ENCODE peak calls at places on chromosomes 2 and 18, in nine cellular contexts. One of them, this sample, is unnamed.

GRCh38 chr2:100060875-100061274 is 81.5 kb downstream of the AFF3 start:
- DNase-seq in colonic mucosa: no peak
- DNase-seq in endothelial cell of umbilical vein: no peak
- DNase-seq in kidney: no peak
- DNase-seq in PC-3: no peak
- DNase-seq in mesenchymal stem cell: no peak
- DNase-seq in HCT116: no peak
- DNase-seq in endodermal cell: no peak
- DNase-seq in neural progenitor cell: no peak
- DNase-seq in this sample: no peak

GRCh38 chr2:188765522-188765921 is 208.7 kb upstream of the COL3A1 start:
- DNase-seq in PC-3: peak
- DNase-seq in endodermal cell: peak
- DNase-seq in colonic mucosa: no peak
- DNase-seq in endothelial cell of umbilical vein: peak
- DNase-seq in HCT116: peak
- DNase-seq in neural progenitor cell: peak
- DNase-seq in kidney: no peak
- DNase-seq in mesenchymal stem cell: peak
- DNase-seq in this sample: peak

GRCh38 chr2:189129971-189130370 is 49.6 kb downstream of the COL5A2 start:
- DNase-seq in neural progenitor cell: no peak
- DNase-seq in endothelial cell of umbilical vein: no peak
- DNase-seq in PC-3: peak
- DNase-seq in colonic mucosa: no peak
- DNase-seq in HCT116: no peak
- DNase-seq in mesenchymal stem cell: peak
- DNase-seq in endodermal cell: no peak
- DNase-seq in kidney: no peak
- DNase-seq in this sample: peak

GRCh38 chr2:171081649-171082111 is 79.0 kb downstream of the TLK1 start:
- DNase-seq in endothelial cell of umbilical vein: no peak
- DNase-seq in colonic mucosa: no peak
- DNase-seq in HCT116: no peak
- DNase-seq in kidney: no peak
- DNase-seq in neural progenitor cell: peak
- DNase-seq in mesenchymal stem cell: no peak
- DNase-seq in PC-3: no peak
- DNase-seq in endodermal cell: no peak
- DNase-seq in this sample: no peak

GRCh38 chr2:223563462-223563861 is 38.7 kb downstream of the SCG2 start:
- DNase-seq in endodermal cell: no peak
- DNase-seq in HCT116: peak
- DNase-seq in endothelial cell of umbilical vein: peak
- DNase-seq in kidney: no peak
- DNase-seq in PC-3: peak
- DNase-seq in neural progenitor cell: no peak
- DNase-seq in colonic mucosa: no peak
- DNase-seq in mesenchymal stem cell: peak
- DNase-seq in this sample: peak

GRCh38 chr2:100592226-100592625 is 29.4 kb downstream of the PDCL3 start:
- DNase-seq in PC-3: no peak
- DNase-seq in neural progenitor cell: no peak
- DNase-seq in HCT116: no peak
- DNase-seq in endothelial cell of umbilical vein: no peak
- DNase-seq in kidney: no peak
- DNase-seq in endodermal cell: no peak
- DNase-seq in colonic mucosa: no peak
- DNase-seq in mesenchymal stem cell: peak
- DNase-seq in this sample: no peak

GRCh38 chr18:22694954-22695353 is 238.2 kb upstream of the RBBP8 start:
- DNase-seq in endothelial cell of umbilical vein: no peak
- DNase-seq in mesenchymal stem cell: peak
- DNase-seq in colonic mucosa: no peak
- DNase-seq in kidney: peak
- DNase-seq in neural progenitor cell: no peak
- DNase-seq in endodermal cell: peak
- DNase-seq in PC-3: peak
- DNase-seq in HCT116: peak
- DNase-seq in this sample: peak

GRCh38 chr2:44949329-44950151 is 8.0 kb downstream of the SIX3 start:
- DNase-seq in HCT116: no peak
- DNase-seq in colonic mucosa: no peak
- DNase-seq in mesenchymal stem cell: peak
- DNase-seq in endothelial cell of umbilical vein: no peak
- DNase-seq in PC-3: no peak
- DNase-seq in neural progenitor cell: peak
- DNase-seq in endodermal cell: peak
- DNase-seq in kidney: peak
- DNase-seq in this sample: peak

GRCh38 chr2:128301501-128301966 is 17.1 kb downstream of the HS6ST1 start:
- DNase-seq in endodermal cell: no peak
- DNase-seq in mesenchymal stem cell: peak
- DNase-seq in neural progenitor cell: no peak
- DNase-seq in endothelial cell of umbilical vein: no peak
- DNase-seq in kidney: peak
- DNase-seq in PC-3: no peak
- DNase-seq in colonic mucosa: no peak
- DNase-seq in HCT116: no peak
- DNase-seq in this sample: peak

GRCh38 chr2:127091886-127092285 is 15.1 kb downstream of the BIN1 start:
- DNase-seq in HCT116: no peak
- DNase-seq in PC-3: no peak
- DNase-seq in mesenchymal stem cell: no peak
- DNase-seq in neural progenitor cell: no peak
- DNase-seq in kidney: peak
- DNase-seq in endodermal cell: no peak
- DNase-seq in colonic mucosa: no peak
- DNase-seq in endothelial cell of umbilical vein: no peak
- DNase-seq in this sample: no peak

GRCh38 chr2:127092951-127093516 is 13.9 kb downstream of the BIN1 start:
- DNase-seq in endodermal cell: no peak
- DNase-seq in kidney: peak
- DNase-seq in PC-3: peak
- DNase-seq in HCT116: no peak
- DNase-seq in neural progenitor cell: no peak
- DNase-seq in colonic mucosa: no peak
- DNase-seq in endothelial cell of umbilical vein: no peak
- DNase-seq in mesenchymal stem cell: no peak
- DNase-seq in this sample: no peak

GRCh38 chr2:127093648-127094210 is 13.2 kb downstream of the BIN1 start:
- DNase-seq in neural progenitor cell: no peak
- DNase-seq in endodermal cell: no peak
- DNase-seq in mesenchymal stem cell: no peak
- DNase-seq in HCT116: no peak
- DNase-seq in PC-3: no peak
- DNase-seq in kidney: peak
- DNase-seq in colonic mucosa: no peak
- DNase-seq in endothelial cell of umbilical vein: peak
- DNase-seq in this sample: no peak

GRCh38 chr2:127091148-127091547 is 15.8 kb downstream of the BIN1 start:
- DNase-seq in PC-3: no peak
- DNase-seq in neural progenitor cell: no peak
- DNase-seq in colonic mucosa: no peak
- DNase-seq in HCT116: no peak
- DNase-seq in kidney: peak
- DNase-seq in endothelial cell of umbilical vein: no peak
- DNase-seq in endodermal cell: no peak
- DNase-seq in mesenchymal stem cell: no peak
- DNase-seq in this sample: no peak

DNA sequence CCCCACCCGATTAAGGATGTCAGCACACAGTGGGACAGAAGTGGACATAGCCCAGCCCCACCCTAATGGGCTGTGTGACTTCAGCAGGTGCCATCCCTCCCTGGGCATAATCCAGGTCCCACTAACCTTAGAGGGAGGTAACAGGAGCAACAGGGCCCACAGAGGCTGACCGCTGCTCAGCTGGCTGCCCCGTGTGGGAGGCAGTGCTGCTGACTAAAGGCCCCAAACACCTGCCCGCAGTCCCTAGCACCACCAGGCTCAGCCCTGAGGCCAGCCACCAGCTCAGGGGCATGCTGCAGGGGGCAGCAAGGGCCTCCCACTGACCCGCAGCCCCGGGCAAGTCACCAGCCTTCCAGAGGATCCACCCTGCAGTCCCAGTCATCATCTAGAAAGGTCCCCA is 14.6 kb downstream of the BIN1 start:
- DNase-seq in neural progenitor cell: no peak
- DNase-seq in endothelial cell of umbilical vein: no peak
- DNase-seq in PC-3: no peak
- DNase-seq in endodermal cell: no peak
- DNase-seq in colonic mucosa: no peak
- DNase-seq in HCT116: no peak
- DNase-seq in mesenchymal stem cell: no peak
- DNase-seq in kidney: peak
- DNase-seq in this sample: no peak
- H3K9ac ChIP-seq in neural progenitor cell: no peak
- H3K9ac ChIP-seq in endothelial cell of umbilical vein: no peak
- H3K9ac ChIP-seq in PC-3: no peak
- H3K9ac ChIP-seq in endodermal cell: no peak
- H3K9ac ChIP-seq in colonic mucosa: no peak
- H3K9ac ChIP-seq in HCT116: no peak
- H3K9ac ChIP-seq in mesenchymal stem cell: no peak
- H3K9ac ChIP-seq in kidney: no peak
- H3K9ac ChIP-seq in this sample: no peak

GRCh38 chr2:130336150-130336876 is 6.4 kb upstream of the IMP4 start:
- DNase-seq in endothelial cell of umbilical vein: no peak
- DNase-seq in HCT116: no peak
- DNase-seq in PC-3: no peak
- DNase-seq in colonic mucosa: peak
- DNase-seq in mesenchymal stem cell: no peak
- DNase-seq in kidney: no peak
- DNase-seq in endodermal cell: peak
- DNase-seq in neural progenitor cell: peak
- DNase-seq in this sample: no peak
- H3K4me3 ChIP-seq in endothelial cell of umbilical vein: no peak
- H3K4me3 ChIP-seq in HCT116: no peak
- H3K4me3 ChIP-seq in PC-3: peak
- H3K4me3 ChIP-seq in colonic mucosa: no peak
- H3K4me3 ChIP-seq in mesenchymal stem cell: no peak
- H3K4me3 ChIP-seq in kidney: peak
- H3K4me3 ChIP-seq in endodermal cell: peak
- H3K4me3 ChIP-seq in neural progenitor cell: peak
- H3K4me3 ChIP-seq in this sample: no peak

DNA sequence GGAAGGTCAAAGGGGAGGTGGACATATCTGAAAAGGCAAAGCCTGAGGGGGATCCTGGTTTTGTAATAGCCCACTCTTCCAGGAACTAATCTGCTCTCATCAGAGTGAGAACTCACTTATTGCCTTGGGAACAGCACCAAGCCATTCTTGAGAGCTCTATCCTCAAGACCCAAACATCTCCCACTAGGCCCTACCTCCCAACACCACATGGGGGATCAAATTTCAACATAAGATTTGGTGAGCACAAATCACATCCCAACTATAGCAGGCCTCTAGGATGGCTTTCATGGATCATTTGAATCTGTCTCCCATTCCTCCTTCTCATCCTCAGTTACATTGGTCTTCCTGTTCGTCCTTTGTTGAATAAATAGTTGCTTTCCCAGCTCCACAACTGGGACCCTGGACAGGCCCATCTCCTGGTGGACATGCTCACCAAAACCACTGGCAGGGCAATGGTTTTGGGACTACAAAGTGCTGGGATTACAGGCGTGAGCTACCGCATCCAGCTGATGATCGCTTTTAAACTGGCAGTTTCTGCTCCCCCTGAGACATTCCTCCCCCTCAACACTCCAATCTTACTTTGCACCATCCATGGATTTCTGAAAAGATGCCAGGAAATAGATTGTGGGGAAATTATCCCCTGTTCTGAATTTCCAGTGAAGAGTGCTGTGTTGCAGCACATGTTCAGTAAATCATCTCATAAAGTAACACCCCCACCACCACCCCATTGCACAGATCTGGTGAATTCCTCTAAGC is 42.6 kb downstream of the MCFD2 start:
- DNase-seq in endodermal cell: no peak
- DNase-seq in colonic mucosa: no peak
- DNase-seq in PC-3: no peak
- DNase-seq in mesenchymal stem cell: no peak
- DNase-seq in HCT116: no peak
- DNase-seq in endothelial cell of umbilical vein: no peak
- DNase-seq in neural progenitor cell: no peak
- DNase-seq in kidney: peak
- DNase-seq in this sample: no peak
- H3K27ac ChIP-seq in endodermal cell: no peak
- H3K27ac ChIP-seq in colonic mucosa: peak
- H3K27ac ChIP-seq in PC-3: peak
- H3K27ac ChIP-seq in mesenchymal stem cell: peak
- H3K27ac ChIP-seq in HCT116: peak
- H3K27ac ChIP-seq in endothelial cell of umbilical vein: peak
- H3K27ac ChIP-seq in neural progenitor cell: no peak
- H3K27ac ChIP-seq in kidney: peak
- H3K27ac ChIP-seq in this sample: peak

DNA sequence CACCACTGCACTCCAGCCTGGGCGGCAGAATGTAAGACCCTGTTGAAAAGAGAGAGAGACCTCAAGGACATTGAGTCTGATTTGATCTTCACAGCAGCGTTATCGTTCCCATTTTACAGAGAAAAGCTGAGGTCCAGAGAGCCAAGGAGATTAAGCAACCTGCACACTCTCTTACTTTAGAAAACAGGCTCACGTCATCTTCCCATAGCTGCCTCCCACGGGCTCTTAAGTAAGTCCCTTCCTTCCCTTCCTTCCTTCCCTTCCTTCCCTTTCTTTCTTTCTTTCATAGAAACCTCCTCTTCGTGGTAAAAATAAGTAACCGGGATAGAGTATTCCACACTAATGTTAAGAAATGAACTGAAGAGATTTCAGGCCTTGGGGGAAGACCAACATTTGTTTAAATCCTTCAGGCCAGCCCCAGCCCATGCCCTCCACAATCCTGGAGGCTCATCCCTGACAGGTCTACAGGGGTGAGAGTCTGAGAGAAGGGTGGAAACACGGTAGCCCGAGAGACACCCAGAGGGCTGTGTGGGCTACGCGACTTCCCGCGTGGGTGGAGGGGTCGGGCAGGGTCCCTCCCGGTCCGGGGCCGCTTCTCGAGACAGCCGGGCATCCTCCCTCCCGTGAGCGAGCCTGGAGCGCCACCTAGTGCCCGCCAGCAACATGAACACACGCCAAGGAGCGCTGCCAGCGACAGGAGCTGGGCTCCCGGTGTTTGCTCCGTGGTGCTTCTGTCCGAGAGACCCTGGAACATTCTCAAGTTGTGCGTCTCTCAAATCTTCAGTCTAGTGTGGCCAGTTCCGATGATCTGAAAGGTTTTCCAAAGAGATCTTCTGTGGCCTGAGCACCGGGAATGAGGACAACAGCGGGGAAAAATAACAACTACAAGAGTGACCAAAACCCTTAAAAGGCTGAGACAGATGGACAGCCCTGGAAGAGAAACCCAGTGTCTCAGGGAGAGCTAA is 160.3 kb downstream of the INO80D start:
- DNase-seq in mesenchymal stem cell: peak
- DNase-seq in colonic mucosa: peak
- DNase-seq in HCT116: no peak
- DNase-seq in neural progenitor cell: peak
- DNase-seq in kidney: peak
- DNase-seq in PC-3: peak
- DNase-seq in endothelial cell of umbilical vein: peak
- DNase-seq in endodermal cell: peak
- DNase-seq in this sample: peak
- H3K9ac ChIP-seq in mesenchymal stem cell: peak
- H3K9ac ChIP-seq in colonic mucosa: no peak
- H3K9ac ChIP-seq in HCT116: no peak
- H3K9ac ChIP-seq in neural progenitor cell: no peak
- H3K9ac ChIP-seq in kidney: no peak
- H3K9ac ChIP-seq in PC-3: no peak
- H3K9ac ChIP-seq in endothelial cell of umbilical vein: peak
- H3K9ac ChIP-seq in endodermal cell: no peak
- H3K9ac ChIP-seq in this sample: no peak

This sample was measured in GM23248.